ENCODE peak calls at places on chromosomes 11 and 22, in eight cellular contexts. A, C, T, V, B, Y, F and J are unnamed samples.
A peak's percentile ranks its signal among the peaks of the same experiment; 100 is the strongest.

GRCh38 chr11:31720225-31720624 is 90.9 kb downstream of the PAX6 start:
- DNase-seq in C (no peak), Y (no peak), V (no peak), A (no peak), B (no peak), F (no peak), T (no peak), J (no peak)

GRCh38 chr11:114169321-114169749 is 109.8 kb downstream of the ZBTB16 start:
- DNase-seq in Y (no peak), T (no peak), B (no peak), F (no peak), V (no peak), A (no peak), C (no peak), J (no peak)

GRCh38 chr22:35312198-35313059 is 12.7 kb downstream of the TOM1 start:
- DNase-seq in V (no peak), C (no peak), B (peak; percentile 78), Y (no peak), A (peak; percentile 85), F (peak; percentile 35), T (peak; percentile 56), J (no peak)

GRCh38 chr11:96075532-96075959 is 151.6 kb upstream of the MTMR2 start:
- DNase-seq in V (no peak), Y (no peak), F (no peak), T (peak; percentile 47), C (no peak), A (no peak), B (no peak), J (no peak)

GRCh38 chr11:99098258-99098657 is 77.5 kb downstream of the CNTN5 start:
- DNase-seq in V (no peak), A (no peak), T (no peak), C (no peak), B (no peak), Y (no peak), F (no peak), J (no peak)

GRCh38 chr11:9341638-9342137 is 27.3 kb upstream of the TMEM41B start:
- DNase-seq in C (no peak), T (no peak), A (no peak), B (no peak), F (no peak), Y (no peak), V (no peak), J (no peak)

GRCh38 chr11:131690362-131690761 is 319.9 kb downstream of the NTM start:
- DNase-seq in T (no peak), Y (no peak), A (no peak), V (no peak), B (no peak), F (no peak), C (no peak), J (no peak)

GRCh38 chr11:65532388-65533064 is 7.6 kb downstream of the SCYL1 start:
- DNase-seq in A (no peak), Y (no peak), V (no peak), C (no peak), T (no peak), B (peak; percentile 93), F (no peak), J (no peak)

GRCh38 chr11:108003623-108004022 is 5.1 kb upstream of the CUL5 start:
- DNase-seq in A (no peak), C (no peak), B (no peak), F (no peak), T (no peak), Y (no peak), V (no peak), J (no peak)

GRCh38 chr11:7749456-7749855 is 43.2 kb upstream of the OVCH2 start:
- DNase-seq in A (no peak), C (peak; percentile 0), B (no peak), F (no peak), V (no peak), T (no peak), Y (no peak), J (no peak)

GRCh38 chr22:22030493-22031182 is 48.1 kb upstream of the TOP3B start:
- DNase-seq in F (no peak), B (no peak), T (no peak), V (no peak), C (peak; percentile 30), Y (no peak), A (peak; percentile 85), J (no peak)
- TF ChIP-seq CTCF in F (peak; percentile 10), B (no peak), T (peak; percentile 23), V (no peak), C (peak; percentile 37), Y (peak; percentile 46), A (peak; percentile 54), J (no peak)

GRCh38 chr11:18383388-18384156 is 10.8 kb upstream of the LDHA start:
- DNase-seq in T (peak; percentile 97), A (peak; percentile 92), C (peak; percentile 89), V (peak; percentile 56), B (peak; percentile 67), F (peak; percentile 92), Y (no peak), J (peak; percentile 42)
- TF ChIP-seq CTCF in T (no peak), A (no peak), C (no peak), V (no peak), B (no peak), F (no peak), Y (no peak), J (no peak)

GRCh38 chr11:37527545-37527944 is 929.5 kb upstream of the RAG2 start:
- DNase-seq in V (no peak), T (no peak), F (no peak), C (no peak), B (no peak), Y (no peak), A (no peak), J (no peak)

GRCh38 chr11:37525336-37525735 is 927.3 kb upstream of the RAG2 start:
- DNase-seq in C (peak; percentile 36), V (no peak), T (no peak), A (no peak), F (no peak), B (no peak), Y (no peak), J (no peak)
- TF ChIP-seq CTCF in C (peak; percentile 40), V (no peak), T (peak; percentile 24), A (no peak), F (no peak), B (peak; percentile 10), Y (no peak), J (no peak)

GRCh38 chr11:57624864-57625263 is 24.8 kb downstream of the YPEL4 start:
- DNase-seq in B (no peak), V (no peak), F (no peak), C (no peak), Y (no peak), T (no peak), A (no peak), J (no peak)
- TF ChIP-seq CTCF in B (no peak), V (no peak), F (no peak), C (no peak), Y (no peak), T (no peak), A (no peak), J (no peak)

GRCh38 chr11:45085657-45086501 is 60.6 kb upstream of the PRDM11 start:
- DNase-seq in A (no peak), F (no peak), T (no peak), B (no peak), Y (no peak), C (no peak), V (no peak), J (no peak)

GRCh38 chr11:45086526-45086925 is 59.9 kb upstream of the PRDM11 start:
- DNase-seq in A (no peak), B (no peak), F (no peak), C (no peak), V (no peak), Y (no peak), T (no peak), J (no peak)

GRCh38 chr11:45082744-45083543 is 63.5 kb upstream of the PRDM11 start:
- DNase-seq in T (no peak), A (peak; percentile 69), F (no peak), C (no peak), Y (no peak), V (no peak), B (no peak), J (no peak)

GRCh38 chr11:45079943-45080719 is 66.3 kb upstream of the PRDM11 start:
- DNase-seq in V (peak; percentile 69), F (no peak), A (peak; percentile 86), C (no peak), Y (no peak), B (peak; percentile 58), T (no peak), J (peak; percentile 45)

GRCh38 chr11:45083544-45084087 is 62.8 kb upstream of the PRDM11 start:
- DNase-seq in Y (no peak), A (peak; percentile 57), F (peak; percentile 20), V (no peak), B (no peak), T (no peak), C (no peak), J (no peak)
- TF ChIP-seq CTCF in Y (peak; percentile 55), A (no peak), F (no peak), V (peak; percentile 22), B (peak; percentile 40), T (peak; percentile 46), C (peak; percentile 61), J (peak; percentile 19)

GRCh38 chr22:26581769-26582168 is 8.2 kb downstream of the TPST2 start:
- DNase-seq in A (no peak), Y (no peak), T (no peak), V (no peak), C (no peak), B (no peak), F (no peak), J (no peak)
- TF ChIP-seq CTCF in A (no peak), Y (no peak), T (no peak), V (no peak), C (no peak), B (no peak), F (no peak), J (no peak)

GRCh38 chr11:119371778-119372182 is 9.7 kb downstream of the USP2 start:
- DNase-seq in A (no peak), F (no peak), C (no peak), Y (no peak), V (no peak), T (no peak), B (peak; percentile 53), J (no peak)
- TF ChIP-seq CTCF in A (no peak), F (peak; percentile 71), C (no peak), Y (no peak), V (no peak), T (no peak), B (peak; percentile 28), J (no peak)

DNA sequence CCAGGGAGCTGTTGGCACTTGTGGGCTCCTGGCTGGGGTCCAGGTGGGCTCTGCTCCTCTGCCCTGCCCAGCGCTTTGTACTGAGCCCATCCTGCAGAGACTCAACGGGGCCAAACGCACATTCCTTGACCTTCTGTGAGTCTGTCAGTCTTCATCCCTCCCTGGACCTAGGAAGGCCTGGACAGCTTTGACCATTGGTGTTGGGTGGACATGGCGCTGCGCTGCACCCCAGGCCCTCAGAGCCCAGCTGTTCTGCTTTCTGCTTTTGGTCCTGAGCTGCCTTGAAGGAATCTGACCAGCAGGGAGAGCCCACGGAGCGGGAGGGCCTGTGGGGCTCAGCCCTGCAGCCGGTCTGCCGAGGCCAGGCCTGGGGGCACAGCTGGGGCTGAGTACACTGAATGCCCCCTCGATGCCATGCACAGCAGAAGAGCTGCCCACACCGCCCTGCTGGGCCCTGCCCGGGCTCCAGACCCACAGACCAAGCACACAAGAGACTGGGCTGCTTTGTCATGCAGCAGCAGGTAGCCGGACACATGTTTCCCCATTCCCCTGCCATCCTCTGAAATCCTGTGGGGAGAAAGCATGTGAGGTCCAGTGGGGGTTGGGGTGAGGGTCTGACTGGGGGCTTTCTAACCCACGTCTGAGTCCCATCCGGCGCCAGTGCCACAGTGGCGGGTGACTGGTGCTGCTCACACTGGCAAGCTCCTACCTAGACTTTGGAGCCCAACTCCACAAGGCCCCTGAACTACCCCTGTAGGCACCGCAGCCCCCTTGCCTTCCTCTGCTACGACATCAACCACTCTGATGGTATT is 24.1 kb upstream of the CCDC188 start:
- DNase-seq in A (no peak), T (no peak), F (peak; percentile 10), C (peak; percentile 13), B (no peak), Y (no peak), V (no peak), J (no peak)
- TF ChIP-seq CTCF in A (no peak), T (peak; percentile 56), F (no peak), C (peak; percentile 23), B (peak; percentile 28), Y (peak; percentile 40), V (no peak), J (no peak)